ENCODE peak calls at places on chromosomes 13 and 19, in six cellular contexts. V, M, N, O, C and B are unnamed samples.
A peak's percentile ranks its signal among the peaks of the same experiment; 100 is the strongest.

GRCh38 chr19:40089462-40089861 is 1.3 kb downstream of the ZNF780A start:
- DNase-seq in V (peak; percentile 3), M (peak; percentile 49), N (no peak), O (no peak), C (no peak), B (no peak)

GRCh38 chr13:102729560-102730275 is 34.9 kb upstream of the METTL21C start:
- DNase-seq in V (no peak), M (peak; percentile 58), N (no peak), O (peak; percentile 74), C (no peak), B (peak; percentile 17)

GRCh38 chr13:76792680-76793334 is 93.4 kb downstream of the KCTD12 start:
- DNase-seq in V (no peak), M (peak; percentile 86), N (no peak), O (peak; percentile 43), C (no peak), B (no peak)

GRCh38 chr13:45833663-45834062 is 17.9 kb downstream of the SIAH3 start:
- DNase-seq in V (no peak), M (peak; percentile 68), N (no peak), O (peak; percentile 64), C (peak; percentile 13), B (no peak)

GRCh38 chr13:52053460-52053859 is 29.0 kb downstream of the UTP14C start:
- DNase-seq in V (no peak), M (no peak), N (no peak), O (no peak), C (no peak), B (peak; percentile 13)

GRCh38 chr19:5687360-5688198 is 2.5 kb upstream of the RPL36 start:
- DNase-seq in V (no peak), M (no peak), N (no peak), O (no peak), C (no peak), B (no peak)

GRCh38 chr13:43268632-43269031 is 245.2 kb downstream of the DNAJC15 start:
- DNase-seq in V (no peak), M (no peak), N (peak; percentile 6), O (no peak), C (no peak), B (no peak)

GRCh38 chr13:108102771-108103170 is 112.6 kb downstream of the LIG4 start:
- DNase-seq in V (no peak), M (no peak), N (no peak), O (peak; percentile 57), C (no peak), B (no peak)

GRCh38 chr13:30307194-30307965 is at the start of gene KATNAL1:
- DNase-seq in V (peak; percentile 85), M (peak; percentile 87), N (peak; percentile 90), O (peak; percentile 55), C (no peak), B (peak; percentile 83)

GRCh38 chr13:35768551-35768950 is 292.1 kb upstream of the MAB21L1 start:
- DNase-seq in V (no peak), M (no peak), N (no peak), O (no peak), C (no peak), B (no peak)

GRCh38 chr19:53942001-53942786 is 20.5 kb upstream of the CACNG8 start:
- DNase-seq in V (no peak), M (peak; percentile 33), N (peak; percentile 96), O (peak; percentile 19), C (no peak), B (peak; percentile 99)

GRCh38 chr19:8731428-8732169 is 10.2 kb downstream of the OR2Z1 start:
- DNase-seq in V (no peak), M (no peak), N (peak; percentile 3), O (peak; percentile 17), C (no peak), B (peak; percentile 4)

GRCh38 chr19:1416014-1416841 is 8.8 kb downstream of the DAZAP1 start:
- DNase-seq in V (no peak), M (peak; percentile 75), N (no peak), O (no peak), C (no peak), B (no peak)

GRCh38 chr19:491146-491741 is 5.0 kb upstream of the MADCAM1 start:
- DNase-seq in V (peak; percentile 58), M (peak; percentile 37), N (no peak), O (peak; percentile 28), C (no peak), B (peak; percentile 48)

GRCh38 chr13:85543144-85543543 is 256.1 kb downstream of the SLITRK6 start:
- DNase-seq in V (no peak), M (no peak), N (no peak), O (peak; percentile 73), C (no peak), B (no peak)

GRCh38 chr19:18100710-18101109 is 3.1 kb downstream of the MAST3 start:
- DNase-seq in V (no peak), M (no peak), N (peak; percentile 91), O (no peak), C (no peak), B (peak; percentile 93)

GRCh38 chr19:1250374-1251232 is 2.2 kb downstream of the MIDN start:
- DNase-seq in V (peak; percentile 74), M (peak; percentile 76), N (peak; percentile 96), O (no peak), C (no peak), B (peak; percentile 81)

GRCh38 chr13:103351035-103351828 is 285.0 kb upstream of the SLC10A2 start:
- DNase-seq in V (no peak), M (no peak), N (peak; percentile 4), O (peak; percentile 59), C (no peak), B (peak; percentile 62)

DNA sequence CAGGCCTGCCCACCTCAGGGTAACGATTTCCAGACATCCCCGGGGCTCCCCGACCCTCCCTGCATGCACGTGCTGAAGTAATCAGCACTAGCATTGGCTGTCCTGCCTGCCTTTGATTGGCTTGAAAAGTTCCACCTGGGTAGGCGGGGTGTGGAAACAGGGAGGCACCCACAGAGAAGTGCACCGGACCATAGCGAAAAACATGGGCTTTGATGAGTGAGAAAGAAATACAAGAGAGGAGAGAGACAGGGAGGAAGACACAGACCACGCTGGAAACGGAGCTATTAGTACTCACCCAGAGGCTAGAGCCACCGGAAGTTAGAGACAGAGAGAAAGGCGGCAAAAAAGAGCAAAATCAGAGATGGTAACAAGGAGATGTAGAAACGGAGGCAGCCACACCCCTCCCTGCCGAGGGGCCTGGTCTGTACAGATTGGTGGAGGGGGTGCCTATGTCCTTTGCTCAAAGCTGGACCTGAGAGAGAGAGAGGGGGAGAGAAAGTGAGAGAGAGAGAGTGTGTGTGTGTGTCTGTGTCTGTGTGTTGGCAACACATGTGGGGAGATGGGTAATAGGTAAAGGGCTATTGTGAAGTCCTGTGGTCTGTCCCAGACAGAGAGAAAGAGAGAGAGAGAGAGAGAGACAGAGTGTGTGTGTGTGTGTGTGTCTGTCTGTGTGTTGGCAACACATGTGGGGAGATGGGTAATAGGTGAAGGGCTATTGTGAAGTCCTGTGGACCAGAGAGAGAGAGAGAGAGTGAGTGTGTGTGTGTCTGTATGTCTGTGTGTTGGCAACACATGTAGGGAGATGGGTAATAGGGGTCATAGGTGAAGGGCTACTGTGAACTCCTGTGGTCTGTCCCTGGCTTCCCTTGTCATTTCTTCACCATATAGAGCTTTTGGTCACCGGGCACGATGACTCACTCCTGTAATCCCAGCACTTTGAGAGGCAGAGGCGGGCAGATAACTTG is 2.9 kb downstream of the CGB3 start:
- DNase-seq in V (peak; percentile 54), M (peak; percentile 42), N (no peak), O (peak; percentile 26), C (no peak), B (no peak)
- TF ChIP-seq EZH2phosphoT487 in V (no peak), M (no peak), N (no peak), O (no peak), C (no peak), B (no peak)

DNA sequence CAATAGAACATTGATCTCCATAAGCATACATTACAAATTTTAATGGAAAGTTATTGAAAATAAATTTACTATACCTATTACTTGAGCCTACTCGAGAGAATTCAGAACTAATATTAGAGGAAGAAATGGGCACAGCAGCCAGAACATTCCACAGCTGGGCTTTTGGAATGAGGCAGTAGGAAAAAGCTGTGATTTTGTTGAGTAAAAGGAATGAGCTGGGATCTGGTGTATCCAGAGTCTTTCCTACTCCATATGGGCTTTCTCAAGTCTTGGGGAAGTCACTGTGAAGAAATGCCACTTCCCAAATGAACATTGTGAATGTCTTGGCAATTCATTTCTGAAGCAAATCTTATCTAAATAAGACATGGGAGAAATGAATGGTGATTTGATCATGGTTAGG is 93.1 kb downstream of the CYSLTR2 start:
- DNase-seq in V (no peak), M (no peak), N (no peak), O (no peak), C (no peak), B (no peak)
- TF ChIP-seq EZH2phosphoT487 in V (no peak), M (no peak), N (no peak), O (no peak), C (no peak), B (no peak)

GRCh38 chr19:41551711-41552110 is 24.3 kb upstream of the CEACAM21 start:
- DNase-seq in V (peak; percentile 41), M (no peak), N (no peak), O (no peak), C (no peak), B (no peak)

GRCh38 chr19:41547569-41547968 is 28.4 kb upstream of the CEACAM21 start:
- DNase-seq in V (no peak), M (no peak), N (no peak), O (no peak), C (no peak), B (no peak)

GRCh38 chr19:41548047-41548446 is 27.9 kb upstream of the CEACAM21 start:
- DNase-seq in V (no peak), M (no peak), N (no peak), O (no peak), C (no peak), B (no peak)

GRCh38 chr19:41551212-41551610 is 24.8 kb upstream of the CEACAM21 start:
- DNase-seq in V (no peak), M (no peak), N (no peak), O (no peak), C (no peak), B (no peak)

DNA sequence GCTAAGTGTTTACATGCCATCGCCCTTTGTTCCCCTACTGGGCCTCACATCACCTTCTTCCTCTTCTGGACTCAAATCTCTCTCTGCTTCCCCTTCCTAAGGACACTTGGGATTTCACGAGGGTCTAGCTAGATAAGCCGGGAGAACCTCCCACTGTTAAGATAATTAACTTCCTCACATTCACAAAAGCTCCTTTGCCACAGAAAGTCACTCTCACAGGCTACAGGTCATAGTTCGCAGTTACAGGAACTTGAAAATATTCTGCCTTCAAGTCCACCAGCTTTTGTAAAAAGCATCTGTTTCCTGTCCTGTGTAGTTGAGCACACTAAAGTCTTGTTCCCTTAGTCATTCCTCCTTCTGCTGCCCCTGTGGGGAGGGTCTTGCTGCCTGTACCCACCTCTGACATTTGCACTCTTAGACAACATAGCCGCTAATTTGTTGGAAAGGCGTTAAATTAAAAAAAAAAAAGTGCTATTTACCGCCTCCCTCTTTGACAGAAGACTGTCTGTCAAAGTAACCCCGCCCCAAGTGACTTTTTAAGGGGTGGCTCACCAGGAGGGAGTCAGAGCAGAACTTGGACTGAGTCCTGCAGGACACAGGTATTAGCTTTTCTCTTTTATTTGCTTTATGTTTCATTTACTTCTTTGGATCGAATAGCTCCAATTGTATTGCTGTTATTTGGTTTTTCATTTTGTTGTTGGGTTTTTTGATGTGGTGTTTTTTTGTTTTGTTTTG is 26.8 kb upstream of the CEACAM21 start:
- DNase-seq in V (peak; percentile 95), M (no peak), N (peak; percentile 48), O (no peak), C (no peak), B (peak; percentile 55)
- TF ChIP-seq EZH2phosphoT487 in V (no peak), M (no peak), N (no peak), O (no peak), C (no peak), B (no peak)

DNA sequence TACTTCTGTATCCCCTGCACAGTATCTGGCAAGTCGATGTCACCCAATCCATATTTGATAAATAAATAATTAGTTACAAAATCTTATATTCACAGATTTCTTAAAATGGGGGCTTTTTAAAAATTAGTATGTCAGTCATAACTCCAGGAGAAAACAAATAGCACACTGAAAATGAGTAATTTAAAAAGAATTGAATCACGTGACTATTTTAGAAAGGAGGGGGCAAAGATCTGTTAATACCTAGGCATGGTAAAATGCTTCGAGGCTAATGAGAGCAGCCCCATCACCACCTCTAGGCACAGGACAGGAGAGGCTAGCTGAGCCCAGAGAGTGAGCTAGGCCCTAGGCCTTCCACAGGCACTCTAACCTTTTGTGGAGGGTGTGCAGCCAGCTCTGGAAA is 94.7 kb downstream of the FREM2 start:
- DNase-seq in V (no peak), M (no peak), N (no peak), O (no peak), C (no peak), B (no peak)
- TF ChIP-seq EZH2phosphoT487 in V (no peak), M (no peak), N (no peak), O (no peak), C (no peak), B (no peak)